ENCODE peak calls at places on chromosomes 5 and 9, in ten cellular contexts. One of them, this sample, is unnamed.
A peak's percentile ranks its signal among the peaks of the same experiment; 100 is the strongest.

GRCh38 chr5:172403191-172403794 is 51.0 kb downstream of the SH3PXD2B start:
- DNase-seq in H1: peak; percentile 61
- DNase-seq in CD4-positive, alpha-beta memory T cell: no peak
- DNase-seq in mammary epithelial cell: no peak
- DNase-seq in CD4-positive, CD25-positive, alpha-beta regulatory T cell: no peak
- DNase-seq in left ventricle myocardium inferior: peak; percentile 81
- DNase-seq in right lobe of liver: no peak
- DNase-seq in tibial artery: peak; percentile 88
- DNase-seq in AG04450: no peak
- DNase-seq in heart left ventricle: peak; percentile 89
- DNase-seq in this sample: no peak

GRCh38 chr5:52922384-52922783 is 66.8 kb upstream of the ITGA2 start:
- DNase-seq in tibial artery: no peak
- DNase-seq in heart left ventricle: no peak
- DNase-seq in AG04450: peak; percentile 29
- DNase-seq in mammary epithelial cell: peak; percentile 96
- DNase-seq in right lobe of liver: no peak
- DNase-seq in H1: no peak
- DNase-seq in left ventricle myocardium inferior: no peak
- DNase-seq in CD4-positive, alpha-beta memory T cell: no peak
- DNase-seq in CD4-positive, CD25-positive, alpha-beta regulatory T cell: no peak
- DNase-seq in this sample: no peak

GRCh38 chr5:80481019-80481893 is 6.6 kb upstream of the FAM151B start:
- DNase-seq in tibial artery: no peak
- DNase-seq in left ventricle myocardium inferior: no peak
- DNase-seq in right lobe of liver: no peak
- DNase-seq in AG04450: no peak
- DNase-seq in heart left ventricle: no peak
- DNase-seq in CD4-positive, CD25-positive, alpha-beta regulatory T cell: peak; percentile 12
- DNase-seq in H1: no peak
- DNase-seq in CD4-positive, alpha-beta memory T cell: no peak
- DNase-seq in mammary epithelial cell: peak; percentile 50
- DNase-seq in this sample: no peak

GRCh38 chr5:170111088-170111796 is 5.5 kb downstream of the FOXI1 start:
- DNase-seq in H1: no peak
- DNase-seq in CD4-positive, CD25-positive, alpha-beta regulatory T cell: no peak
- DNase-seq in mammary epithelial cell: no peak
- DNase-seq in heart left ventricle: no peak
- DNase-seq in right lobe of liver: no peak
- DNase-seq in CD4-positive, alpha-beta memory T cell: no peak
- DNase-seq in AG04450: no peak
- DNase-seq in tibial artery: no peak
- DNase-seq in left ventricle myocardium inferior: no peak
- DNase-seq in this sample: no peak

GRCh38 chr5:154878642-154879335 is 20.4 kb downstream of the CNOT8 start:
- DNase-seq in heart left ventricle: no peak
- DNase-seq in CD4-positive, CD25-positive, alpha-beta regulatory T cell: no peak
- DNase-seq in tibial artery: no peak
- DNase-seq in H1: no peak
- DNase-seq in AG04450: no peak
- DNase-seq in mammary epithelial cell: peak; percentile 21
- DNase-seq in right lobe of liver: no peak
- DNase-seq in left ventricle myocardium inferior: no peak
- DNase-seq in CD4-positive, alpha-beta memory T cell: no peak
- DNase-seq in this sample: no peak

GRCh38 chr5:58240286-58240685 is 219.6 kb downstream of the PLK2 start:
- DNase-seq in CD4-positive, alpha-beta memory T cell: no peak
- DNase-seq in heart left ventricle: no peak
- DNase-seq in CD4-positive, CD25-positive, alpha-beta regulatory T cell: no peak
- DNase-seq in AG04450: peak; percentile 46
- DNase-seq in H1: no peak
- DNase-seq in left ventricle myocardium inferior: no peak
- DNase-seq in right lobe of liver: no peak
- DNase-seq in mammary epithelial cell: peak; percentile 64
- DNase-seq in tibial artery: no peak
- DNase-seq in this sample: no peak

GRCh38 chr9:85743290-85744128 is 1.8 kb upstream of the AGTPBP1 start:
- DNase-seq in CD4-positive, alpha-beta memory T cell: peak; percentile 47
- DNase-seq in tibial artery: no peak
- DNase-seq in AG04450: peak; percentile 83
- DNase-seq in CD4-positive, CD25-positive, alpha-beta regulatory T cell: no peak
- DNase-seq in right lobe of liver: no peak
- DNase-seq in H1: no peak
- DNase-seq in left ventricle myocardium inferior: no peak
- DNase-seq in heart left ventricle: no peak
- DNase-seq in mammary epithelial cell: peak; percentile 90
- DNase-seq in this sample: no peak

GRCh38 chr5:52987711-52988329 is 1.3 kb upstream of the ITGA2 start:
- DNase-seq in right lobe of liver: no peak
- DNase-seq in left ventricle myocardium inferior: no peak
- DNase-seq in CD4-positive, CD25-positive, alpha-beta regulatory T cell: no peak
- DNase-seq in tibial artery: no peak
- DNase-seq in heart left ventricle: no peak
- DNase-seq in CD4-positive, alpha-beta memory T cell: peak; percentile 49
- DNase-seq in AG04450: no peak
- DNase-seq in H1: no peak
- DNase-seq in mammary epithelial cell: peak; percentile 99
- DNase-seq in this sample: no peak

GRCh38 chr5:134072471-134073220 is 41.8 kb upstream of the TCF7 start:
- DNase-seq in AG04450: no peak
- DNase-seq in right lobe of liver: no peak
- DNase-seq in mammary epithelial cell: no peak
- DNase-seq in left ventricle myocardium inferior: no peak
- DNase-seq in tibial artery: no peak
- DNase-seq in CD4-positive, alpha-beta memory T cell: no peak
- DNase-seq in H1: no peak
- DNase-seq in CD4-positive, CD25-positive, alpha-beta regulatory T cell: no peak
- DNase-seq in heart left ventricle: no peak
- DNase-seq in this sample: no peak

GRCh38 chr9:21991039-21991959 is 2.9 kb downstream of the CDKN2A start:
- DNase-seq in H1: no peak
- DNase-seq in heart left ventricle: no peak
- DNase-seq in CD4-positive, CD25-positive, alpha-beta regulatory T cell: no peak
- DNase-seq in left ventricle myocardium inferior: no peak
- DNase-seq in CD4-positive, alpha-beta memory T cell: no peak
- DNase-seq in AG04450: no peak
- DNase-seq in mammary epithelial cell: no peak
- DNase-seq in right lobe of liver: no peak
- DNase-seq in tibial artery: no peak
- DNase-seq in this sample: no peak

GRCh38 chr5:168106008-168106761 is 185.3 kb upstream of the WWC1 start:
- DNase-seq in right lobe of liver: no peak
- DNase-seq in CD4-positive, CD25-positive, alpha-beta regulatory T cell: no peak
- DNase-seq in H1: no peak
- DNase-seq in mammary epithelial cell: peak; percentile 3
- DNase-seq in heart left ventricle: no peak
- DNase-seq in CD4-positive, alpha-beta memory T cell: no peak
- DNase-seq in left ventricle myocardium inferior: no peak
- DNase-seq in AG04450: no peak
- DNase-seq in tibial artery: no peak
- DNase-seq in this sample: no peak

GRCh38 chr9:20835364-20836286 is 151.6 kb downstream of the FOCAD start:
- DNase-seq in AG04450: no peak
- DNase-seq in mammary epithelial cell: peak; percentile 54
- DNase-seq in H1: no peak
- DNase-seq in heart left ventricle: no peak
- DNase-seq in CD4-positive, CD25-positive, alpha-beta regulatory T cell: no peak
- DNase-seq in right lobe of liver: no peak
- DNase-seq in CD4-positive, alpha-beta memory T cell: no peak
- DNase-seq in tibial artery: no peak
- DNase-seq in left ventricle myocardium inferior: no peak
- DNase-seq in this sample: no peak

GRCh38 chr9:113641100-113641885 is 177.8 kb downstream of the RGS3 start:
- DNase-seq in H1: no peak
- DNase-seq in heart left ventricle: no peak
- DNase-seq in tibial artery: no peak
- DNase-seq in AG04450: no peak
- DNase-seq in CD4-positive, alpha-beta memory T cell: no peak
- DNase-seq in mammary epithelial cell: no peak
- DNase-seq in CD4-positive, CD25-positive, alpha-beta regulatory T cell: no peak
- DNase-seq in right lobe of liver: no peak
- DNase-seq in left ventricle myocardium inferior: no peak
- DNase-seq in this sample: no peak

GRCh38 chr9:135908334-135909204 is 1.2 kb upstream of the CAMSAP1 start:
- DNase-seq in H1: no peak
- DNase-seq in right lobe of liver: no peak
- DNase-seq in mammary epithelial cell: no peak
- DNase-seq in left ventricle myocardium inferior: no peak
- DNase-seq in AG04450: no peak
- DNase-seq in tibial artery: peak; percentile 50
- DNase-seq in CD4-positive, CD25-positive, alpha-beta regulatory T cell: no peak
- DNase-seq in CD4-positive, alpha-beta memory T cell: no peak
- DNase-seq in heart left ventricle: no peak
- DNase-seq in this sample: no peak
- H3K9me3 ChIP-seq in H1: peaks cover 5% of the 10 kb centered on the region
- H3K9me3 ChIP-seq in right lobe of liver: no peaks in the 10 kb centered on the region
- H3K9me3 ChIP-seq in mammary epithelial cell: peaks cover 4% of the 10 kb centered on the region
- H3K9me3 ChIP-seq in left ventricle myocardium inferior: peaks cover 18% of the 10 kb centered on the region
- H3K9me3 ChIP-seq in AG04450: peaks cover 31% of the 10 kb centered on the region
- H3K9me3 ChIP-seq in tibial artery: peaks cover 17% of the 10 kb centered on the region
- H3K9me3 ChIP-seq in CD4-positive, CD25-positive, alpha-beta regulatory T cell: no peaks in the 10 kb centered on the region
- H3K9me3 ChIP-seq in CD4-positive, alpha-beta memory T cell: no peaks in the 10 kb centered on the region
- H3K9me3 ChIP-seq in heart left ventricle: peaks cover 6% of the 10 kb centered on the region
- H3K9me3 ChIP-seq in this sample: no peaks in the 10 kb centered on the region

GRCh38 chr5:137615171-137615775 is 116.1 kb upstream of the SPOCK1 start:
- DNase-seq in H1: no peak
- DNase-seq in left ventricle myocardium inferior: no peak
- DNase-seq in CD4-positive, alpha-beta memory T cell: no peak
- DNase-seq in AG04450: no peak
- DNase-seq in right lobe of liver: no peak
- DNase-seq in heart left ventricle: no peak
- DNase-seq in mammary epithelial cell: no peak
- DNase-seq in CD4-positive, CD25-positive, alpha-beta regulatory T cell: no peak
- DNase-seq in tibial artery: no peak
- DNase-seq in this sample: no peak
- H3K9me3 ChIP-seq in H1: no peaks in the 10 kb centered on the region
- H3K9me3 ChIP-seq in left ventricle myocardium inferior: no peaks in the 10 kb centered on the region
- H3K9me3 ChIP-seq in CD4-positive, alpha-beta memory T cell: no peaks in the 10 kb centered on the region
- H3K9me3 ChIP-seq in AG04450: no peaks in the 10 kb centered on the region
- H3K9me3 ChIP-seq in right lobe of liver: no peaks in the 10 kb centered on the region
- H3K9me3 ChIP-seq in heart left ventricle: no peaks in the 10 kb centered on the region
- H3K9me3 ChIP-seq in mammary epithelial cell: no peaks in the 10 kb centered on the region
- H3K9me3 ChIP-seq in CD4-positive, CD25-positive, alpha-beta regulatory T cell: no peaks in the 10 kb centered on the region
- H3K9me3 ChIP-seq in tibial artery: no peaks in the 10 kb centered on the region
- H3K9me3 ChIP-seq in this sample: no peaks in the 10 kb centered on the region

DNA sequence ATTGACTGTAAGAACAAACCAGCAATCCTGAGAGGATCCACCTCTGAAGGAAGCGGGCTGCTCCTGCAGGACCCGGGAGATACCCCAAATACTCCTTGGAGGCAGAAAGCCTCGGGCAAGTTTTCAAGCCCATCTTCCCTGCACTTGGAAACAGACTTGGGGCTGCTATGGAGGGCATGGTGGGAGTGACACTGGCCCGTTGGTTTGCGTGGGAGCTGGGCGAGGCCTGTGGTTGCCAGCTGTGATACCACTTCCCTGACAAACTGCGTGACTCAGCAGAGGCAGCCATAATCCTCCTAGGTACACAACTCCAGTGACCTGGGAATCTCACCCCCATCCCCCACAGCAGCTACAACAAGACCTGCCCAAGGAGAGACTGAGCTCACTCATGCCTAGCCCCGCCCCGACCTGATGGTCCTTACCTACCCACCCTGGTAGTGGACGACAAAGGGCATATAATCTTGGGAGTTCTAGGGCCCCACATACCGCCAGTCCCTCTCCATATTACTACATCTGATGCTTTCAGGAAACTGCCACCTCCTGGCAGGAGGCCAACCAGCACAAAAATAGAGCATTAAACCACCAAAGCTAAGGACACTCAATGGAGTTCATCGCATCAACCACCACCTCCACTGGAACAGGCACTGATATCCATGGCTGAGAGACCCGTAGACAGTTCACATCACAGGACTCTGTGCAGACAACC is 38.1 kb upstream of the VLDLR start:
- DNase-seq in H1: no peak
- DNase-seq in tibial artery: no peak
- DNase-seq in heart left ventricle: peak; percentile 21
- DNase-seq in right lobe of liver: no peak
- DNase-seq in mammary epithelial cell: peak; percentile 51
- DNase-seq in left ventricle myocardium inferior: peak; percentile 35
- DNase-seq in CD4-positive, CD25-positive, alpha-beta regulatory T cell: no peak
- DNase-seq in AG04450: no peak
- DNase-seq in CD4-positive, alpha-beta memory T cell: no peak
- DNase-seq in this sample: no peak
- H3K9me3 ChIP-seq in H1: peaks cover 7% of the 10 kb centered on the region
- H3K9me3 ChIP-seq in tibial artery: no peaks in the 10 kb centered on the region
- H3K9me3 ChIP-seq in heart left ventricle: peaks cover 3% of the 10 kb centered on the region
- H3K9me3 ChIP-seq in right lobe of liver: no peaks in the 10 kb centered on the region
- H3K9me3 ChIP-seq in mammary epithelial cell: peaks cover 7% of the 10 kb centered on the region
- H3K9me3 ChIP-seq in left ventricle myocardium inferior: peaks cover 13% of the 10 kb centered on the region
- H3K9me3 ChIP-seq in CD4-positive, CD25-positive, alpha-beta regulatory T cell: no peaks in the 10 kb centered on the region
- H3K9me3 ChIP-seq in AG04450: no peaks in the 10 kb centered on the region
- H3K9me3 ChIP-seq in CD4-positive, alpha-beta memory T cell: no peaks in the 10 kb centered on the region
- H3K9me3 ChIP-seq in this sample: no peaks in the 10 kb centered on the region

GRCh38 chr5:180847053-180847452 is 14.0 kb downstream of the ZFP62 start:
- DNase-seq in right lobe of liver: no peak
- DNase-seq in AG04450: no peak
- DNase-seq in tibial artery: no peak
- DNase-seq in CD4-positive, alpha-beta memory T cell: no peak
- DNase-seq in heart left ventricle: no peak
- DNase-seq in CD4-positive, CD25-positive, alpha-beta regulatory T cell: no peak
- DNase-seq in left ventricle myocardium inferior: no peak
- DNase-seq in mammary epithelial cell: no peak
- DNase-seq in H1: no peak
- DNase-seq in this sample: no peak

GRCh38 chr5:180848265-180848664 is 12.8 kb downstream of the ZFP62 start:
- DNase-seq in heart left ventricle: no peak
- DNase-seq in H1: no peak
- DNase-seq in tibial artery: no peak
- DNase-seq in right lobe of liver: no peak
- DNase-seq in CD4-positive, alpha-beta memory T cell: no peak
- DNase-seq in AG04450: no peak
- DNase-seq in mammary epithelial cell: no peak
- DNase-seq in left ventricle myocardium inferior: no peak
- DNase-seq in CD4-positive, CD25-positive, alpha-beta regulatory T cell: no peak
- DNase-seq in this sample: no peak

GRCh38 chr5:180849827-180850226 is 11.2 kb downstream of the ZFP62 start:
- DNase-seq in H1: no peak
- DNase-seq in CD4-positive, CD25-positive, alpha-beta regulatory T cell: no peak
- DNase-seq in CD4-positive, alpha-beta memory T cell: no peak
- DNase-seq in heart left ventricle: no peak
- DNase-seq in AG04450: no peak
- DNase-seq in mammary epithelial cell: no peak
- DNase-seq in right lobe of liver: no peak
- DNase-seq in left ventricle myocardium inferior: no peak
- DNase-seq in tibial artery: no peak
- DNase-seq in this sample: no peak

GRCh38 chr5:180850434-180851078 is 10.5 kb downstream of the ZFP62 start:
- DNase-seq in right lobe of liver: no peak
- DNase-seq in left ventricle myocardium inferior: no peak
- DNase-seq in AG04450: no peak
- DNase-seq in H1: no peak
- DNase-seq in heart left ventricle: no peak
- DNase-seq in CD4-positive, CD25-positive, alpha-beta regulatory T cell: no peak
- DNase-seq in tibial artery: no peak
- DNase-seq in CD4-positive, alpha-beta memory T cell: no peak
- DNase-seq in mammary epithelial cell: no peak
- DNase-seq in this sample: no peak

DNA sequence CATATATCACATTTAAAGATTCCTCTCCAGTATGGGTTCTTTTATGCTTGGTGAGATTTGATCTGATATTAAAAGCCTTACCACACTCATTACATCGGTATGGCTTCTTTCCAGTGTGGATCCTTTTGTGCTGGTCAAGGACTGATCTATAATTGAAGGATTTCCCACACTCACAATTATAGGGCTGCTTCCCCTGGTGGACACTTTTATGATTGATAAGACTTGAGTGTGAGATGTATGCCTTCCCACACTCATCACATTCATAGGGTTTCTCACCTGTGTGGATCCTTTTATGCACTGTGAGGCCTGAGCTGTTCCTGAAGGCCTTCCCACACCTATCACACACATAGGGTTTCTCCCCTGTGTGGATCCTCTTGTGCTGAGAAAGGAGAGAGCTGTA is 12.2 kb downstream of the ZFP62 start:
- DNase-seq in heart left ventricle: no peak
- DNase-seq in left ventricle myocardium inferior: no peak
- DNase-seq in CD4-positive, CD25-positive, alpha-beta regulatory T cell: no peak
- DNase-seq in tibial artery: no peak
- DNase-seq in CD4-positive, alpha-beta memory T cell: no peak
- DNase-seq in right lobe of liver: no peak
- DNase-seq in H1: no peak
- DNase-seq in mammary epithelial cell: no peak
- DNase-seq in AG04450: no peak
- DNase-seq in this sample: no peak
- H3K9me3 ChIP-seq in heart left ventricle: peaks cover 3% of the 10 kb centered on the region
- H3K9me3 ChIP-seq in left ventricle myocardium inferior: peaks cover 11% of the 10 kb centered on the region
- H3K9me3 ChIP-seq in CD4-positive, CD25-positive, alpha-beta regulatory T cell: peaks cover 31% of the 10 kb centered on the region
- H3K9me3 ChIP-seq in tibial artery: peaks cover 42% of the 10 kb centered on the region
- H3K9me3 ChIP-seq in CD4-positive, alpha-beta memory T cell: no peaks in the 10 kb centered on the region
- H3K9me3 ChIP-seq in right lobe of liver: no peaks in the 10 kb centered on the region
- H3K9me3 ChIP-seq in H1: peaks cover 79% of the 10 kb centered on the region
- H3K9me3 ChIP-seq in mammary epithelial cell: peaks cover 40% of the 10 kb centered on the region
- H3K9me3 ChIP-seq in AG04450: peaks cover 41% of the 10 kb centered on the region
- H3K9me3 ChIP-seq in this sample: peaks cover 10% of the 10 kb centered on the region